ENCODE peak calls at places on chromosome 4, in six cellular contexts. S, L, Z, M, K and I are unnamed samples.

GRCh38 chr4:26263165-26263564 is 57.6 kb upstream of the RBPJ start:
- DNase-seq in S (no peak), L (no peak), Z (no peak), M (no peak), K (no peak), I (peak)

GRCh38 chr4:185011408-185011807 is 6.9 kb upstream of the HELT start:
- DNase-seq in S (no peak), L (no peak), Z (no peak), M (no peak), K (no peak), I (peak)

GRCh38 chr4:105145913-105146285 is 777 bp upstream of the TET2 start:
- DNase-seq in S (no peak), L (no peak), Z (no peak), M (no peak), K (no peak), I (no peak)

GRCh38 chr4:112318239-112319142 is 21.3 kb downstream of the ALPK1 start:
- DNase-seq in S (no peak), L (no peak), Z (no peak), M (no peak), K (no peak), I (no peak)

GRCh38 chr4:169557061-169557636 is 55.2 kb downstream of the NEK1 start:
- DNase-seq in S (no peak), L (no peak), Z (no peak), M (peak), K (no peak), I (no peak)

GRCh38 chr4:122508083-122508482 is 51.6 kb upstream of the IL2 start:
- DNase-seq in S (no peak), L (no peak), Z (no peak), M (no peak), K (no peak), I (no peak)

GRCh38 chr4:112652216-112652615 is 15.3 kb downstream of the LARP7 start:
- DNase-seq in S (no peak), L (no peak), Z (no peak), M (no peak), K (no peak), I (no peak)

GRCh38 chr4:141339966-141340365 is 119.3 kb downstream of the ZNF330 start:
- DNase-seq in S (no peak), L (no peak), Z (no peak), M (peak), K (no peak), I (no peak)

GRCh38 chr4:140150636-140150885 is 3.4 kb downstream of the MAML3 start:
- DNase-seq in S (no peak), L (no peak), Z (peak), M (no peak), K (no peak), I (no peak)

GRCh38 chr4:129092636-129093172 is 635 bp downstream of the SCLT1 start:
- DNase-seq in S (no peak), L (no peak), Z (no peak), M (peak), K (no peak), I (no peak)

GRCh38 chr4:7193040-7193958 is 961 bp downstream of the SORCS2 start:
- DNase-seq in S (no peak), L (no peak), Z (no peak), M (no peak), K (peak), I (no peak)

GRCh38 chr4:53863163-53863562 is 201.2 kb downstream of the CHIC2 start:
- DNase-seq in S (no peak), L (no peak), Z (no peak), M (peak), K (no peak), I (no peak)

GRCh38 chr4:47597696-47598095 is 112.6 kb downstream of the ATP10D start:
- DNase-seq in S (no peak), L (no peak), Z (no peak), M (no peak), K (no peak), I (no peak)

GRCh38 chr4:5050520-5050955 is 742 bp upstream of the STK32B start:
- DNase-seq in S (peak), L (peak), Z (peak), M (peak), K (peak), I (peak)

GRCh38 chr4:73734405-73735070 is 5.8 kb upstream of the CXCL8 start:
- DNase-seq in S (no peak), L (no peak), Z (no peak), M (peak), K (no peak), I (no peak)

GRCh38 chr4:100848865-100849264 is 331.0 kb upstream of the EMCN start:
- DNase-seq in S (no peak), L (no peak), Z (no peak), M (no peak), K (no peak), I (no peak)

GRCh38 chr4:122716825-122717448 is 15.6 kb upstream of the BBS12 start:
- DNase-seq in S (peak), L (peak), Z (peak), M (peak), K (peak), I (peak)

GRCh38 chr4:108988514-108989195 is 225.8 kb upstream of the ETNPPL start:
- DNase-seq in S (no peak), L (no peak), Z (no peak), M (peak), K (no peak), I (no peak)

GRCh38 chr4:77665381-77666069 is 59.9 kb downstream of the CXCL13 start:
- DNase-seq in S (no peak), L (no peak), Z (no peak), M (no peak), K (no peak), I (no peak)

GRCh38 chr4:8402640-8403039 is 37.9 kb downstream of the ACOX3 start:
- DNase-seq in S (no peak), L (no peak), Z (peak), M (no peak), K (no peak), I (no peak)
- TF ChIP-seq POLR2A in S (no peak), L (no peak), Z (no peak), M (no peak), K (no peak), I (no peak)

DNA sequence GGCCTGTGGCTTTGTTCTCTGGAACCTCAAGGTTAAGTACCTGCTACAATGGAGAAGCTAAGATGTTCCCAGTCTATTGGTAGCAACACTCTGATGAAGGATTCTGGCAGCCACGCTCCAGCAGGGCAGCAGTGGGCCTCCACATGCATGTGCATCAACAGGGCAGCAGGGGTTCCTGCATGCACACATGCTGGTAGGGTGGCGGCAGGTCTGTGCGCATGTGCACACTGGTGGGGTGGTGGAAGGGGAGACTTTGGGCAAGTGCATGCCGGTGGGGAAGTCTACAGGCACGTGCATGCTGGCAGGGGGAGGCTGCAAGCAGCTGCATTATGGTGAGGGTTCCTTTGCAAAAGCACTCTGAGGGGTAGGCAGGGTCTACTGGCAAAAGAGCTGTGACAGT is 160.7 kb downstream of the NKX6-1 start:
- DNase-seq in S (no peak), L (no peak), Z (no peak), M (no peak), K (no peak), I (no peak)
- TF ChIP-seq POLR2A in S (no peak), L (no peak), Z (no peak), M (no peak), K (no peak), I (peak)

GRCh38 chr4:3204021-3204431 is 44.9 kb upstream of the MSANTD1 start:
- DNase-seq in S (no peak), L (no peak), Z (peak), M (peak), K (no peak), I (no peak)

GRCh38 chr4:3205995-3206394 is 43.0 kb upstream of the MSANTD1 start:
- DNase-seq in S (no peak), L (no peak), Z (no peak), M (no peak), K (no peak), I (no peak)

GRCh38 chr4:3200423-3201090 is 48.4 kb upstream of the MSANTD1 start:
- DNase-seq in S (no peak), L (no peak), Z (peak), M (no peak), K (no peak), I (no peak)

GRCh38 chr4:3201718-3202702 is 46.9 kb upstream of the MSANTD1 start:
- DNase-seq in S (peak), L (no peak), Z (peak), M (peak), K (no peak), I (peak)

DNA sequence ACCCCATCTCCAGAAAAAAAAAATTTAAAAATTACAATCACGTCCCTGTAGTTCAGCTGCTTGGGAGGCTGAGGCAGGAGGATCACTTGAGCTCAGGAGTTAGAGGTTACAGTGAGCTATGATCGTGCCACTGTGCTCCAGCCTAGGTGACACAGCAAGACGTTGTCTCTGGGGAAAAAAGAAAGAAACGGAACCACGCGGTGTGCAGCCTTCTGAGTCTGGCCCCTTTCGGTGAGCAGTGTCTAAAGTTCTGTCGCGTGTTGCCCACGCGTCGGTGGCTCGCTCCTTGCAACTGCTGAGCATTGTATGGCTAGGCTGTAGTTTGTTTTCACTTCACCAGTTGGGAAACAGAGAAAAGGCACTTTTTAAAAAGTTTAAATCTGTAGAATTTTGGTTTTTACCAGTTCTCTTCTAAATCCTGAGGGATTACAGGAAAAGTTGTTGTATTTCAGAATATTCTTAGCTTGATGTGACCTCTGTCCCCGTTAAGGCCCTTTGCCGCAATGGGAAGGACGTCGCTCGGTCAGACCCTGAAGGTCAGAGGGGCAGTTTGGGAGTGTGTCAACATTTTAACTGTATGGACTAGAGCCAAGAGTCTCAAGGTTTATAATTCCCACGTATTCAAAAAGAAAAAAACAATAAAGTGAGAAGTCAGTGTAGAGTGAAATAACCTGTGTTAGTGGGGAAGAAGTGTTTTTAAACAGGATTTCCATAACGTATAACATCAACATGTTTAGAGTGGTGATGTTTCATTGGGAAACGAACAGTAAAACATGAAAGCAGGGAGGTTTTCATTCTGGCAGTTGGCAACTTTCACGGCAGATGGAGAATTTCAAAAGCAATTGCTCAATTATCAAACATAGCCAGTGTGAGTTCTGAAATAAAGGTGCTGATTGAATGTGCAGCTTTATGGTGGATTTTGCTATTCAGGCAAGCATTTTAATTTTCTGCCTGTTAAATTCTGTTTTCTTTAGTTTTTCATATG is 45.8 kb upstream of the MSANTD1 start:
- DNase-seq in S (no peak), L (no peak), Z (peak), M (no peak), K (no peak), I (no peak)
- TF ChIP-seq POLR2A in S (no peak), L (no peak), Z (no peak), M (no peak), K (no peak), I (no peak)

DNA sequence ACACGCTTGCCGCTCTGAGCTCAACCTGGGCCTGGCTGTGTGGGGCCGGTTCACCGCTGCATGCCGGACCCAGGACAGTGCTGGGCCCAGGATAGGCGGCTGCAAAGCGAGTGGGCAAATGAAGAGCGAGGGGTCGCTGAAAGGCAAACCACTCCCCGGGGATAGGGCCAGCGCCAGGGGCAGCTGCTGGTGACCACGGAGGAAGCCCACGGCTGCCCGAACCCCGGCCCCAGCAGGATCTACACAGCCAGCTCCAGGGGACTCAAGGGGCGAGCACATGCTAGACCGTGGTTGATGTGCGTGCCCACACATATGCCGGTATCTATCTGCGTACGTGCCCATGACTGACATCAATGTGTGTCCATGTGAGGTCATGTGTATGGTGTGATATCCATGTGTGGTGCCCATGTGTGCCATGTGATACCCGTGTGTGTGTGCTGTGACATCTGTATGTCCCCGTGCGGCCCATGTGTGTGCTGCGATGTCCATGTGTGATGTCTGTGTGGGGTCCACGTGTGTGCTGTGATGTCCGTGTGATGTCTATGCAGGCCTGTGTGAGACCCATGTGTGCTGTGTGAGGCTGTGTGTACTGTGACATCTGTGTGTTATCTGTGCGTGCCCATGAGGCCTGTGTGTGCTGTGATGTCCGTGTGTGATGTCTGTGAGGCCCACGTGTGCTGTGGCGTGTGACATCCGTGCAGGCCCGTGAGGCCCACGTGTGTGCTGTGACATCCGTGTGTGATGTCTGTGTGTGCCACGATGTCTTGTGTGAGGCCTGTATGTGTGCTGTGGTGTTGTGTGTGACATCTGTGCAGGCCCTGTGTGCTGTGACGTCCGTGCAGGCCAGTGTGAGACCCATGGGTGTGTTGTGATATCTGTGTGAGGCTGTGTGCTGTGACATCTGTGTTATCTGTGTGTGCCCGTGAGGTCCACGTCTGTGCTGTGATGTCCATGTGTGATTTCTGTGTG is 24.8 kb downstream of the CTBP1 start:
- DNase-seq in S (no peak), L (no peak), Z (no peak), M (no peak), K (no peak), I (no peak)
- TF ChIP-seq POLR2A in S (no peak), L (no peak), Z (no peak), M (no peak), K (no peak), I (no peak)

DNA sequence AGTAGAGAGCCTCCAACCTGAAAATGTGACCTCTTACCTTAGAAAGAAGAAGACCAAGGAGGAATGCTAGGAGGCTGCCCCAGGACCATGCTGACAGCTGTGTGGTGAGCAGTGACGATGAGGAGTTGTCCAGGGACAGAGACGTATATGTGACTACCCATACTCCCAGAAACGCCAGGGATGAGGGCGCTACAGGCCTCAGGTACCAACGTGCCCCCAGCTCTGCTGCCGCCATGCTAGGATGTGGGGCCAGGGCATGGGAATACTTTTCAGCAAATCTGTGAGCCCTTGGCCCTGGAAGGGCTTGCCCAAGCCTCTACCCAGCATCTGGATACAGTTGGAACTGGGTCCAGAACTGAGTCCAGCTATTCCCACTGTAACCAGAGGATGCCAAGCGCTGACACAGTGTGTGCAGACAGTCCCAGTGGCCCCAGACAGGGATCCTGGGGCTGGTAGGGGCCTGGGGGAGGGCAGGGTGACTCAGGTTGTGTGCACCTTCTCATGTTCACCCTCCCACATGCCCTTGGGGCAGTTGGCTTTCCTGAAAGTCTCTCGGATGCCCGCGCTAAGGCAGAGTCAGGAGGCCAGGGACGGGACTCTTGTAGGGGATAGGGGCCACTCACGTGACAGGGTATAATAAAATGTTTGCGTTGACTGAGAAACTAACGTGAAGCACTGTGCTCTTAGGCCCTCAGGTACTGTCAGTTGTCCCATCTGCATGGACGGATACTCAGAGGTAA is 23.9 kb upstream of the FAM193A start:
- DNase-seq in S (no peak), L (no peak), Z (no peak), M (no peak), K (no peak), I (no peak)
- TF ChIP-seq POLR2A in S (peak), L (no peak), Z (no peak), M (no peak), K (no peak), I (no peak)

GRCh38 chr4:172786039-172786792 is 382.4 kb upstream of the GALNT7 start:
- DNase-seq in S (no peak), L (no peak), Z (peak), M (peak), K (no peak), I (no peak)
- TF ChIP-seq POLR2A in S (no peak), L (no peak), Z (no peak), M (no peak), K (no peak), I (no peak)

GRCh38 chr4:89055157-89056080 is 1.6 kb downstream of the FAM13A start:
- DNase-seq in S (no peak), L (no peak), Z (no peak), M (no peak), K (no peak), I (no peak)

GRCh38 chr4:89056292-89056952 is 563 bp downstream of the FAM13A start:
- DNase-seq in S (no peak), L (no peak), Z (no peak), M (no peak), K (no peak), I (no peak)

GRCh38 chr4:89054627-89055026 is 2.4 kb downstream of the FAM13A start:
- DNase-seq in S (no peak), L (no peak), Z (no peak), M (no peak), K (no peak), I (no peak)

GRCh38 chr4:89056953-89057398 is at the start of gene FAM13A:
- DNase-seq in S (no peak), L (peak), Z (peak), M (peak), K (peak), I (peak)
- TF ChIP-seq POLR2A in S (peak), L (peak), Z (peak), M (no peak), K (no peak), I (no peak)